ENCODE peak calls at places on chromosomes 7 and 10, in four cellular contexts. B is adrenal gland, X is A549, G is prostate gland. H is an unnamed sample.

GRCh38 chr7:13563257-13563656 is 426.2 kb downstream of the ETV1 start:
- DNase-seq in G (no peak), B (no peak), X (no peak), H (no peak)

GRCh38 chr7:140342732-140343514 is 55.4 kb downstream of the SLC37A3 start:
- DNase-seq in X (peak), B (peak), G (no peak), H (peak)

GRCh38 chr7:98354511-98355249 is 46.2 kb downstream of the BAIAP2L1 start:
- DNase-seq in B (no peak), G (peak), X (peak), H (no peak)

GRCh38 chr7:13035233-13035632 is 347.8 kb downstream of the ARL4A start:
- DNase-seq in B (no peak), G (no peak), X (no peak), H (no peak)

GRCh38 chr7:50214141-50214670 is 90.3 kb upstream of the IKZF1 start:
- DNase-seq in B (no peak), G (no peak), X (no peak), H (no peak)

GRCh38 chr10:69318997-69319727 is 40.9 kb downstream of the HK1 start:
- DNase-seq in B (peak), G (peak), X (peak), H (peak)

GRCh38 chr7:52920977-52921376 is 114.5 kb upstream of the POM121L12 start:
- DNase-seq in B (no peak), G (no peak), X (no peak), H (no peak)

GRCh38 chr10:14241196-14241595 is 89.5 kb downstream of the FRMD4A start:
- DNase-seq in B (no peak), G (no peak), X (no peak), H (no peak)

GRCh38 chr10:44628921-44629320 is 244.0 kb upstream of the CXCL12 start:
- DNase-seq in B (no peak), G (no peak), X (peak), H (peak)

GRCh38 chr10:103929396-103929921 is 11.5 kb upstream of the STN1 start:
- DNase-seq in B (no peak), G (no peak), X (no peak), H (peak)

GRCh38 chr10:56622335-56622973 is 261.4 kb upstream of the ZWINT start:
- DNase-seq in X (no peak), G (no peak), B (no peak), H (no peak)

GRCh38 chr10:14126697-14127440 is 203.9 kb downstream of the FRMD4A start:
- DNase-seq in X (no peak), B (no peak), G (no peak), H (no peak)

GRCh38 chr7:36526720-36527548 is 137.3 kb downstream of the ANLN start:
- DNase-seq in B (no peak), G (no peak), X (peak), H (no peak)

GRCh38 chr10:70656489-70656888 is 15.8 kb upstream of the ADAMTS14 start:
- DNase-seq in G (no peak), X (no peak), B (no peak), H (no peak)

GRCh38 chr7:16318463-16318862 is 102.9 kb downstream of the CRPPA start:
- DNase-seq in G (no peak), B (no peak), X (no peak), H (no peak)

GRCh38 chr7:5094641-5095040 is 49.0 kb downstream of the RBAK start:
- DNase-seq in B (no peak), G (no peak), X (no peak), H (no peak)

DNA sequence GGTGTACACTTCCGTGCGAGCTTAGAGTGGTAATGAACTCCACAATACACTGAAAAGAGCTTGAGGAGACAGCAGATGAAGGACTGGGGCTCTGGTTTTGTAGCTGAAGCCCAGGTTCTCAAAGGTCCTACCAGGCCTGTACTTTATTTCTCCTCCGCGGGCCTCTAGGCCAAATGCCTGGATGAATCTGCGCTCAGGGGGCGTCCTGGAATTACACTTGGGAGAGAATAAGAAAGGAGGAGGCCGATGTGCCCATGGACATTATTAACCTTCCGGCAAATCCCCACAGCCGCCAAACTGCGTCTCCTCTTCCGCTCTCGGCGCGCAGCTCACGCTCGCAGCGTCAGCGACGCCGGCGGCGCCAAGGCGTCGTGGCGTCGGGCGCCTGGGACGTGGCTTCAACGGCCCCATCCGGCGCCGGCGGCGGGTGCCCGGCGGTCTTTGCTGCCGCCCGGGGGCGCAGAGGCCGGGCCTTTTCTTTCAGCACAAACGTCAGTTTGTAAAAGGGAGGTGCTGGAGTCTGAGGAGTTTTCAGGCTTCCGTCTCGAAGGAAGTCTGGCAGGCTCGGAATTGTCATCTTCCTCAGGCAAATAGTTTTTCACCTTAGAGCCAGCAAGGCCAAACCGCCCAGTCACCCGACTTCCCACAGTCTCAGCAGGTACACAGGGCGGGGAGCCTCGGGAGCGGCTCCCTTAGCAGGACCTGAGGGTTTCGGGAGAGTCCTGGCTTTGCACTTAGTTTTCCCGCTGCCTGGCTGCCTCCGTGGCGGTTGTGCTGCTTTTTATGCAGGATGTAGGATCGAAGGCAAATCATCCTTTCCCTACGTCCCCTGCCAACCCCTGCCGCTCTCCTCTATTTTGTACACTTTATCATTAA is at the start of gene CCDC7:
- DNase-seq in G (peak), X (peak), B (peak), H (peak)
- TF ChIP-seq POLR2A in G (no peak), X (peak), B (no peak), H (peak)

GRCh38 chr10:32338262-32338661 is 8.7 kb downstream of the EPC1 start:
- DNase-seq in G (no peak), X (no peak), B (no peak), H (no peak)
- TF ChIP-seq POLR2A in G (no peak), X (no peak), B (no peak), H (no peak)

GRCh38 chr10:11535376-11535959 is 76.0 kb downstream of the USP6NL start:
- DNase-seq in G (no peak), X (no peak), B (no peak), H (no peak)

GRCh38 chr10:11539191-11539868 is 72.1 kb downstream of the USP6NL start:
- DNase-seq in G (no peak), B (no peak), X (no peak), H (peak)

GRCh38 chr10:11541296-11541695 is 70.2 kb downstream of the USP6NL start:
- DNase-seq in B (no peak), X (no peak), G (no peak), H (no peak)

GRCh38 chr10:11536256-11536655 is 75.2 kb downstream of the USP6NL start:
- DNase-seq in X (no peak), B (no peak), G (no peak), H (no peak)

GRCh38 chr10:11538834-11539190 is 72.6 kb downstream of the USP6NL start:
- DNase-seq in X (no peak), G (no peak), B (no peak), H (no peak)
- TF ChIP-seq POLR2A in X (no peak), G (no peak), B (no peak), H (no peak)

DNA sequence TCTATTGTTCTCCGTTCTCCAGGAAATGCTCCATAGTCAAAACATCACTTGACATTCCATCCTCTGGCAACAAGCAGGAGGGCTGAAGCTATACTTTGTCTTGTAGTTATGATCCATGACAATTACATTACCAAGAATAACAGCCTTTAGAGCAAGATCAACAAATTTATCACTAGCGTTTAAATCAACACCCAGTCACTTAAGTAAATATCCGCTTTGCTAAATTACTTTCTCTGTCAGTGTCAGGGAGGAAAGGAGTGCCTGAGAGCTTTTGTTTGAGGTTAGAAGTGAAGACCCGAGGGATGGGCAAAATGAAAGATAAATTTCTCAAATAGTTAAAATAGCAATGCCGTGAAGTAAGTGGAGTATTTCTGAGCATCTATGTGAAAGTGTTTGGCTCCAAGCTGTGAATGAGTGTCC is 236.1 kb upstream of the BMPER start:
- DNase-seq in B (no peak), G (no peak), X (peak), H (no peak)
- TF ChIP-seq POLR2A in B (no peak), G (no peak), X (no peak), H (no peak)

DNA sequence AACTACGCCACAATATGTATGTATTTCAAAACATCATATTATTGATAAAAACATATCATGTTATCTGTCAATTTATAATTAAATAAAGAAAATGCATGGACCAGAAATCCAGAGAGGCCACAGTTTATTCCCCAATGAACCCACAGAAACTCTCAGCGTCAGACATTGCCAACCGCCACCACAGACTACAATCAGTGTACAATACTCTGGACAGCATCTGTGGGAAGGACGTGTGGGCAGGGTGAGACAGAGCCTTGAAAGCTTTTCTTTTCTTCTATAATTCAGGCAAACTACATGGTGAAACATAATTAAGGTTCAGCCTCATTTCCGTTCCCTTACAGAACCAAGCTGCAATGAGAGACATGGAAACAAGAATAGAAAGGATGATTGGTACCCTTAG is 909.4 kb downstream of the SORCS1 start:
- DNase-seq in G (no peak), B (no peak), X (no peak), H (no peak)
- TF ChIP-seq POLR2A in G (no peak), B (no peak), X (no peak), H (no peak)

GRCh38 chr10:62562795-62563194 is 188.6 kb downstream of the ZNF365 start:
- DNase-seq in B (no peak), G (no peak), X (no peak), H (no peak)

GRCh38 chr10:62559481-62560206 is 185.5 kb downstream of the ZNF365 start:
- DNase-seq in X (no peak), G (no peak), B (no peak), H (no peak)

GRCh38 chr10:62560207-62560819 is 186.1 kb downstream of the ZNF365 start:
- DNase-seq in X (no peak), G (no peak), B (no peak), H (no peak)

GRCh38 chr10:62561151-62561550 is 187.0 kb downstream of the ZNF365 start:
- DNase-seq in G (no peak), B (no peak), X (no peak), H (peak)

DNA sequence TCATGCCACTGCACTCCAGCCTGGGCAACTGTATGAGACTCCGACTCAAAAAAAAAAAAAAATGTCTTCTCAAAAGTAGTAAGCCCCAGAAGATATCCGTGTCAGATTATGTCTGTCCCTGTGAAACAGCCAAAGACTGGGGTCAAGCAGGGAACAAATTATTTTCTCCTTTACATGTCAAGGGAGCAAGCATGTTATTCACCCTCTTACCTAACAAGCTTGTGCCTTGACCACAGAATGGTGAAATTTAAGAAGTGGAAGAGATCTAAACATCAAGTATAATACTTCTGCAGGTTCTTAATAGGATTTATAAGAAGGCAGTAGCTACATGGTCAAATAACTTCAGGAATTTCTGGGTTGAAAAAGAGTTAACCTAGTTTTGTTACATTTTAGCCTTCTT is 187.9 kb downstream of the ZNF365 start:
- DNase-seq in G (no peak), B (no peak), X (no peak), H (no peak)
- TF ChIP-seq POLR2A in G (no peak), B (no peak), X (no peak), H (no peak)

DNA sequence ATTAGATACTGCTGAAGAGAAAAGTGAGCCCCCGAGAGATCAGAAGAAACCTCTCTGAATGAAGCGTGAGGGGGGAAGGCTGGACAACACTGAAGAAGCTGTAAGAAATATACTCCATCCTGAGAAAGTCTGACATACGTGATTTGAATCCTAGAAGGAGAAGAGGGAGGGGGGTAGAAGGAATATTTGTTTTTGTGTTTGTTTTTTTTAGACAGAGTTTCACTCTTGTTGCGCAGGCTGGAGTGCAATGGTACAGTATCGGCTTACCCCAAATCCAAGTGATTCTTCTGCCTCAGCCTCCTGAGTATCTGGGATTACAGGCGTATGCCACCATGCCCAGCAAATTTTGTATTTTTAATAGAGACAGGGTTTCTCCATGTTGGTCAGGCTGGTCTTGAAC is 52.6 kb downstream of the GALNT11 start:
- DNase-seq in X (no peak), G (no peak), B (no peak), H (no peak)
- TF ChIP-seq POLR2A in X (no peak), G (no peak), B (no peak), H (no peak)

DNA sequence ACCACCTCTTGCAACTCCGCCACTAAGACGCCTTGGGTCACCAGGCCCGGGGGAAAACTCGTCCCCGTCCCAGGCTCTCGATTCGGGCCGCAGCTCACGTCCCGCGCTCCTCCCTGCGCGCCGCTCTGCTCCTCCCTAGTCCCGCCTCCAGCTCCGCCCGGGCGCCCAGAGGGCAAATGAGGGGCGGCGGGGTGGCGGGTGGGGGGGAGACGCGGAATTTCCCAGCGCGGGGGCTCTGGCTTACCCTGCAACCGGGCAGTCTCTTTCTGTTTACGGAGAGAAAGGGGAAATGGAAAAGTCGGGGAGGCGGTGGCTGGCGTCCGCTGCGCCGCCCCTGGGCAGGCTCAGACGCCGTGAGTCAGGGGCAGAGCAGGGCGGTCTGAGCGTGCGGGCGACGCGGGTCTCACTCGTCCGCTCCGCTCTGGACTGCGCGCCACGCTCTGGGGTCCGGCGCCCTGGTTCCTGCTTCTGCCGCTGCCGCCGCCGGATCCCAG is at the start of gene MAP3K8:
- DNase-seq in X (peak), G (peak), B (peak), H (peak)
- TF ChIP-seq POLR2A in X (peak), G (peak), B (peak), H (peak)

H was measured in erythroblast.